ENCODE peak calls at places on chromosomes 3 and 15, in four cellular contexts. One of them, this sample, is unnamed.

GRCh38 chr3:180704532-180704931 is 25.2 kb upstream of the CCDC39 start:
- DNase-seq in H1: no peak
- DNase-seq in GM12878: no peak
- DNase-seq in K562: no peak
- DNase-seq in this sample: no peak

GRCh38 chr15:100247228-100248225 is 94.2 kb downstream of the ADAMTS17 start:
- DNase-seq in H1: no peak
- DNase-seq in GM12878: no peak
- DNase-seq in K562: no peak
- DNase-seq in this sample: no peak

GRCh38 chr15:89776274-89777072 is at the start of gene MESP2:
- DNase-seq in H1: peak; percentile 75
- DNase-seq in GM12878: no peak
- DNase-seq in K562: peak; percentile 88
- DNase-seq in this sample: peak; percentile 50

GRCh38 chr3:98807011-98807410 is 43.9 kb downstream of the ST3GAL6 start:
- DNase-seq in H1: no peak
- DNase-seq in GM12878: no peak
- DNase-seq in K562: no peak
- DNase-seq in this sample: no peak

GRCh38 chr15:62115847-62116246 is 49.1 kb downstream of the C2CD4A start:
- DNase-seq in H1: no peak
- DNase-seq in GM12878: no peak
- DNase-seq in K562: no peak
- DNase-seq in this sample: no peak

GRCh38 chr15:51758645-51759044 is 7.2 kb downstream of the TMOD2 start:
- DNase-seq in H1: no peak
- DNase-seq in GM12878: no peak
- DNase-seq in K562: no peak
- DNase-seq in this sample: no peak

GRCh38 chr3:29773481-29773880 is 492.6 kb downstream of the RBMS3 start:
- DNase-seq in H1: no peak
- DNase-seq in GM12878: no peak
- DNase-seq in K562: no peak
- DNase-seq in this sample: no peak

GRCh38 chr15:66139816-66140215 is 113.7 kb downstream of the MEGF11 start:
- DNase-seq in H1: no peak
- DNase-seq in GM12878: no peak
- DNase-seq in K562: no peak
- DNase-seq in this sample: no peak

GRCh38 chr3:52086461-52086860 is 30.1 kb upstream of the DUSP7 start:
- DNase-seq in H1: no peak
- DNase-seq in GM12878: no peak
- DNase-seq in K562: no peak
- DNase-seq in this sample: no peak

GRCh38 chr3:179410317-179410716 is 41.0 kb downstream of the GNB4 start:
- DNase-seq in H1: no peak
- DNase-seq in GM12878: no peak
- DNase-seq in K562: no peak
- DNase-seq in this sample: no peak

GRCh38 chr15:88909956-88910831 is 3.0 kb downstream of the MFGE8 start:
- DNase-seq in H1: no peak
- DNase-seq in GM12878: no peak
- DNase-seq in K562: no peak
- DNase-seq in this sample: no peak

GRCh38 chr15:76994971-76995945 is at the start of gene PSTPIP1:
- DNase-seq in H1: no peak
- DNase-seq in GM12878: no peak
- DNase-seq in K562: no peak
- DNase-seq in this sample: no peak

GRCh38 chr15:73015493-73015892 is 36.8 kb upstream of the NEO1 start:
- DNase-seq in H1: no peak
- DNase-seq in GM12878: no peak
- DNase-seq in K562: no peak
- DNase-seq in this sample: no peak

GRCh38 chr15:93454788-93455187 is 365.8 kb upstream of the RGMA start:
- DNase-seq in H1: no peak
- DNase-seq in GM12878: no peak
- DNase-seq in K562: no peak
- DNase-seq in this sample: no peak

GRCh38 chr3:25783661-25784512 is 644 bp upstream of the NGLY1 start:
- DNase-seq in H1: no peak
- DNase-seq in GM12878: no peak
- DNase-seq in K562: no peak
- DNase-seq in this sample: no peak

GRCh38 chr3:143267984-143268383 is 148.4 kb downstream of the CHST2 start:
- DNase-seq in H1: no peak
- DNase-seq in GM12878: no peak
- DNase-seq in K562: no peak
- DNase-seq in this sample: no peak

GRCh38 chr3:186596568-186597287 is 16.1 kb upstream of the AHSG start:
- DNase-seq in H1: no peak
- DNase-seq in GM12878: no peak
- DNase-seq in K562: no peak
- DNase-seq in this sample: no peak

GRCh38 chr3:117563063-117563462 is 853.5 kb downstream of the TUSC7 start:
- DNase-seq in H1: no peak
- DNase-seq in GM12878: no peak
- DNase-seq in K562: no peak
- DNase-seq in this sample: no peak

GRCh38 chr15:77002436-77002835 is 7.5 kb downstream of the PSTPIP1 start:
- DNase-seq in H1: no peak
- DNase-seq in GM12878: no peak
- DNase-seq in K562: no peak
- DNase-seq in this sample: no peak

GRCh38 chr3:96959902-96960596 is 145.7 kb downstream of the EPHA6 start:
- DNase-seq in H1: no peak
- DNase-seq in GM12878: no peak
- DNase-seq in K562: no peak
- DNase-seq in this sample: no peak

GRCh38 chr3:37290551-37290950 is 116.2 kb upstream of the LRRFIP2 start:
- DNase-seq in H1: no peak
- DNase-seq in GM12878: no peak
- DNase-seq in K562: no peak
- DNase-seq in this sample: no peak

GRCh38 chr15:57306305-57306943 is 69.9 kb upstream of the CGNL1 start:
- DNase-seq in H1: peak; percentile 75
- DNase-seq in GM12878: no peak
- DNase-seq in K562: peak; percentile 89
- DNase-seq in this sample: peak; percentile 13

GRCh38 chr3:69695933-69696332 is 43.3 kb upstream of the MITF start:
- DNase-seq in H1: no peak
- DNase-seq in GM12878: no peak
- DNase-seq in K562: no peak
- DNase-seq in this sample: no peak

GRCh38 chr3:50303038-50303815 is at the start of gene HYAL1:
- DNase-seq in H1: no peak
- DNase-seq in GM12878: no peak
- DNase-seq in K562: peak; percentile 76
- DNase-seq in this sample: peak; percentile 61

GRCh38 chr3:120892921-120893320 is 15.1 kb upstream of the STXBP5L start:
- DNase-seq in H1: no peak
- DNase-seq in GM12878: no peak
- DNase-seq in K562: no peak
- DNase-seq in this sample: no peak

GRCh38 chr3:178302966-178303930 is 233.0 kb upstream of the KCNMB2 start:
- DNase-seq in H1: no peak
- DNase-seq in GM12878: no peak
- DNase-seq in K562: no peak
- DNase-seq in this sample: no peak

GRCh38 chr15:77709135-77709886 is 76.6 kb upstream of the LINGO1 start:
- DNase-seq in H1: no peak
- DNase-seq in GM12878: no peak
- DNase-seq in K562: peak; percentile 22
- DNase-seq in this sample: no peak

GRCh38 chr15:98382139-98382538 is 266.2 kb upstream of the IGF1R start:
- DNase-seq in H1: peak; percentile 27
- DNase-seq in GM12878: no peak
- DNase-seq in K562: no peak
- DNase-seq in this sample: no peak

GRCh38 chr3:49813497-49814174 is at the start of gene UBA7:
- DNase-seq in H1: no peak
- DNase-seq in GM12878: no peak
- DNase-seq in K562: no peak
- DNase-seq in this sample: no peak

GRCh38 chr15:57085267-57085666 is 166.8 kb downstream of the TCF12 start:
- DNase-seq in H1: no peak
- DNase-seq in GM12878: no peak
- DNase-seq in K562: peak; percentile 10
- DNase-seq in this sample: no peak

GRCh38 chr3:125165189-125165947 is 47.2 kb downstream of the SLC12A8 start:
- DNase-seq in H1: no peak
- DNase-seq in GM12878: no peak
- DNase-seq in K562: no peak
- DNase-seq in this sample: no peak

GRCh38 chr15:68272797-68273271 is 4.7 kb upstream of the FEM1B start:
- DNase-seq in H1: no peak
- DNase-seq in GM12878: no peak
- DNase-seq in K562: no peak
- DNase-seq in this sample: no peak

GRCh38 chr3:16177962-16178627 is 3.6 kb downstream of the GALNT15 start:
- DNase-seq in H1: peak; percentile 75
- DNase-seq in GM12878: no peak
- DNase-seq in K562: peak; percentile 79
- DNase-seq in this sample: peak; percentile 38

DNA sequence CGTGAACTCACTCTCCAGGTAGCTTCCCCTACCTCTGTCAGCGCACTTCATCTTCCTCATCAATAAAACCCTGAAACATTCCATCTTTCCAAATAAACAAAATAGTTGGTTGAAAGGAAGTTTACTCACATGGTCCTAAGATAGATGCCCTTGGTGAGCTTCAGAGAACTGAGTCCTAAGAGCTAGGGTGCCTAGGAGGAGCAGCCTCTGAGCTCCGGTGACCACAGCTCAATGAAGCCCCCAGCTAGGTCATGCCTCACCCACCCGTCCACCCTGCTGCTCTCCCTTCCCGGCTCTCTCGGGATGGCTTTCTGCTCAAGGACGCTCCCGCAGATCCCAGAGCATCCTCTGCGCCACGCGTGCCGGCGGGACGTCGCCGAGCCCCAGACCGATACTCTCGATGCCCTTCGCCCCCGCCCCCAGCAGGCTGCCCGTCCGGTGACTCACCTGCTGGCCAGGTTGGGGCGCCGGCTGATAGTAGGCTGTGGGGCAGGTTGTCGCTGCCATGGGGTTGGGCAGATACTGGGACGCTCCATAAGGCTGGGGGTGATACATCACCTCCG is 697 bp downstream of the VGLL3 start:
- DNase-seq in H1: peak; percentile 13
- DNase-seq in GM12878: no peak
- DNase-seq in K562: no peak
- DNase-seq in this sample: no peak
- TF ChIP-seq EGR1 in H1: peak; percentile 53
- TF ChIP-seq EGR1 in GM12878: no peak
- TF ChIP-seq EGR1 in K562: no peak
- TF ChIP-seq EGR1 in this sample: peak; percentile 40

DNA sequence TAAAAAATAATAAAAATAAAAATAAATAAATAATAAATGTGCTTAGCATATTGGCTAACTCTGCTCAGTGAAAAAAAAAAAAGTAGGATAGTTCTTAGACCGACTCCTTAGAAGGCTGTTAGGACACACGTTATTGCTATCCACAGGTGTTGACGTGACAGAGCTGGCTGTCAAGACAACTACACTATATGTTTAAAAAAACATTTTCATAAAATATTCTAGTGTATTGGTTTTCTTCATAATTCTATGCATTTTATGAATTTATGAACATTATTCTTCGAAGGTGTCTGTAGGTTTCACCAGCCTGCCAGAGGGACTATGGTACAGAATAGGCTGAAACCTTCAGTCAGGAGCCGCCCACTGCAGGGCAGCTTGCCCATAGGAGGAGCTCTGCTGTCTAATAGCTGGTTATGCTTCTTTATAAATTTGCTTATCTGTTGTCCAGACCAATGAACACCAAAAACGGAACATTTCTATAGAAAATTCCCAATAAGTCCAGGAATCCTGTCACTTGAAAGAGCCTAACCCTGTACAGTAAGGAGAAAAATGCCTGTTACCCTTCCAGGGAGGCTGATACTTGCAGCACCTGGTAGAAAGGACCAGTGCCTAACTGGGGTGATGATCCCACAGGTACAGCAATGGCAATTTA is 9.1 kb downstream of the TM4SF1 start:
- DNase-seq in H1: no peak
- DNase-seq in GM12878: no peak
- DNase-seq in K562: no peak
- DNase-seq in this sample: no peak
- TF ChIP-seq EGR1 in H1: no peak
- TF ChIP-seq EGR1 in GM12878: no peak
- TF ChIP-seq EGR1 in K562: no peak
- TF ChIP-seq EGR1 in this sample: no peak

GRCh38 chr15:45829336-45830153 is 194.7 kb downstream of the SQOR start:
- DNase-seq in H1: no peak
- DNase-seq in GM12878: no peak
- DNase-seq in K562: no peak
- DNase-seq in this sample: no peak
- TF ChIP-seq EGR1 in H1: no peak
- TF ChIP-seq EGR1 in GM12878: no peak
- TF ChIP-seq EGR1 in K562: no peak
- TF ChIP-seq EGR1 in this sample: no peak

DNA sequence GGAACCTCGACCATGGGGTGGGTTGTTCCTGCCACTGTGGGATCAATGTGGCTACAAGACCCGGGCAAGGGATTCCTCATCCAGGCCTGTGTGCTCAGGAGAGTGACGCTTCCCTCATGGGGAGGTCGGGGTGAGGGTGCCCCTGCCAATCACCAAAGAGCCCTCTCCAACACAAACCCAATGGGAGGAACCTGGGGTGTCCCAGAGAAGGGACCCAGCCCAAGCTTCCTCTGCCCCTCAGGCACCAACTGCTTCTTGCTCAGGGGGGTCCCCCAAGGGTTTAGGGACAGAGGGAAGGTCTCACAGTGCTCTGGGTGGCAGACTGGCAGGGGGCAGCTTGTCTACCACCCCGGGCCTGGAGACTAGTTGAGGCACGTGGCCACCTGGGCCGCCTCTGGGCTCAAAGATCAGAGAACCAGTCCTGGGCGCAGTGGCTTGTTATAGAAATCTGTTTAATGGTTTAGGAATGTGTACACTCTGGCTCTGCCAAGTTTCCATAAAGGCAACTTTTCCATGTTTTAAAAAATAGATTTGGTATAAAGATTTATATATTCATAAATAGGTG is 26.6 kb downstream of the GP9 start:
- DNase-seq in H1: no peak
- DNase-seq in GM12878: no peak
- DNase-seq in K562: no peak
- DNase-seq in this sample: no peak
- TF ChIP-seq EGR1 in H1: no peak
- TF ChIP-seq EGR1 in GM12878: no peak
- TF ChIP-seq EGR1 in K562: no peak
- TF ChIP-seq EGR1 in this sample: no peak

GRCh38 chr3:56928379-56929068 is 126.8 kb upstream of the ARHGEF3 start:
- DNase-seq in H1: no peak
- DNase-seq in GM12878: no peak
- DNase-seq in K562: no peak
- DNase-seq in this sample: no peak
- TF ChIP-seq EGR1 in H1: no peak
- TF ChIP-seq EGR1 in GM12878: no peak
- TF ChIP-seq EGR1 in K562: no peak
- TF ChIP-seq EGR1 in this sample: no peak

This sample was measured in HCT116.